ENCODE peak calls at places on chromosomes 12 and 14, in six cellular contexts. One of them, this sample, is unnamed.

GRCh38 chr12:69947922-69948321 is 122.9 kb downstream of the MYRFL start:
- DNase-seq in CD4-positive, CD25-positive, alpha-beta regulatory T cell: no peak
- DNase-seq in omental fat pad: no peak
- DNase-seq in activated naive CD4-positive, alpha-beta T cell treated with Interleukin-2 at 50 U/mL for 16 hours: no peak
- DNase-seq in chondrocyte: no peak
- DNase-seq in activated T-helper 2 cell treated with anti-CD3 and anti-CD28 coated beads, Interferon-gamma antibody, Interleukin-2, Interleukin-4, amounts not matched to agents 10 μg/mL and 5 μg/mL and 100 μg/mL, durations not matched to agents 14 hours and 24 hours and 36 hours: no peak
- DNase-seq in this sample: no peak

GRCh38 chr14:52663850-52664249 is 31.5 kb downstream of the ERO1A start:
- DNase-seq in CD4-positive, CD25-positive, alpha-beta regulatory T cell: no peak
- DNase-seq in omental fat pad: no peak
- DNase-seq in activated naive CD4-positive, alpha-beta T cell treated with Interleukin-2 at 50 U/mL for 16 hours: no peak
- DNase-seq in chondrocyte: no peak
- DNase-seq in activated T-helper 2 cell treated with anti-CD3 and anti-CD28 coated beads, Interferon-gamma antibody, Interleukin-2, Interleukin-4, amounts not matched to agents 10 μg/mL and 5 μg/mL and 100 μg/mL, durations not matched to agents 14 hours and 24 hours and 36 hours: no peak
- DNase-seq in this sample: no peak

GRCh38 chr12:117352260-117352659 is 9.2 kb downstream of the NOS1 start:
- DNase-seq in CD4-positive, CD25-positive, alpha-beta regulatory T cell: no peak
- DNase-seq in omental fat pad: no peak
- DNase-seq in activated naive CD4-positive, alpha-beta T cell treated with Interleukin-2 at 50 U/mL for 16 hours: no peak
- DNase-seq in chondrocyte: no peak
- DNase-seq in activated T-helper 2 cell treated with anti-CD3 and anti-CD28 coated beads, Interferon-gamma antibody, Interleukin-2, Interleukin-4, amounts not matched to agents 10 μg/mL and 5 μg/mL and 100 μg/mL, durations not matched to agents 14 hours and 24 hours and 36 hours: no peak
- DNase-seq in this sample: no peak

GRCh38 chr14:103748539-103748867 is 32.9 kb downstream of the ZFYVE21 start:
- DNase-seq in CD4-positive, CD25-positive, alpha-beta regulatory T cell: peak
- DNase-seq in omental fat pad: no peak
- DNase-seq in activated naive CD4-positive, alpha-beta T cell treated with Interleukin-2 at 50 U/mL for 16 hours: peak
- DNase-seq in chondrocyte: no peak
- DNase-seq in activated T-helper 2 cell treated with anti-CD3 and anti-CD28 coated beads, Interferon-gamma antibody, Interleukin-2, Interleukin-4, amounts not matched to agents 10 μg/mL and 5 μg/mL and 100 μg/mL, durations not matched to agents 14 hours and 24 hours and 36 hours: no peak
- DNase-seq in this sample: no peak

GRCh38 chr14:62130441-62130840 is 368.2 kb downstream of the SNAPC1 start:
- DNase-seq in CD4-positive, CD25-positive, alpha-beta regulatory T cell: no peak
- DNase-seq in omental fat pad: no peak
- DNase-seq in activated naive CD4-positive, alpha-beta T cell treated with Interleukin-2 at 50 U/mL for 16 hours: no peak
- DNase-seq in chondrocyte: no peak
- DNase-seq in activated T-helper 2 cell treated with anti-CD3 and anti-CD28 coated beads, Interferon-gamma antibody, Interleukin-2, Interleukin-4, amounts not matched to agents 10 μg/mL and 5 μg/mL and 100 μg/mL, durations not matched to agents 14 hours and 24 hours and 36 hours: no peak
- DNase-seq in this sample: no peak

GRCh38 chr12:109949089-109949488 is 47.1 kb downstream of the GIT2 start:
- DNase-seq in CD4-positive, CD25-positive, alpha-beta regulatory T cell: no peak
- DNase-seq in omental fat pad: no peak
- DNase-seq in activated naive CD4-positive, alpha-beta T cell treated with Interleukin-2 at 50 U/mL for 16 hours: no peak
- DNase-seq in chondrocyte: no peak
- DNase-seq in activated T-helper 2 cell treated with anti-CD3 and anti-CD28 coated beads, Interferon-gamma antibody, Interleukin-2, Interleukin-4, amounts not matched to agents 10 μg/mL and 5 μg/mL and 100 μg/mL, durations not matched to agents 14 hours and 24 hours and 36 hours: no peak
- DNase-seq in this sample: no peak

GRCh38 chr14:74333909-74334308 is 14.4 kb upstream of the VRTN start:
- DNase-seq in CD4-positive, CD25-positive, alpha-beta regulatory T cell: no peak
- DNase-seq in omental fat pad: no peak
- DNase-seq in activated naive CD4-positive, alpha-beta T cell treated with Interleukin-2 at 50 U/mL for 16 hours: no peak
- DNase-seq in chondrocyte: no peak
- DNase-seq in activated T-helper 2 cell treated with anti-CD3 and anti-CD28 coated beads, Interferon-gamma antibody, Interleukin-2, Interleukin-4, amounts not matched to agents 10 μg/mL and 5 μg/mL and 100 μg/mL, durations not matched to agents 14 hours and 24 hours and 36 hours: no peak
- DNase-seq in this sample: no peak

GRCh38 chr12:64696065-64696741 is 63.0 kb downstream of the GNS start:
- DNase-seq in CD4-positive, CD25-positive, alpha-beta regulatory T cell: no peak
- DNase-seq in omental fat pad: no peak
- DNase-seq in activated naive CD4-positive, alpha-beta T cell treated with Interleukin-2 at 50 U/mL for 16 hours: no peak
- DNase-seq in chondrocyte: no peak
- DNase-seq in activated T-helper 2 cell treated with anti-CD3 and anti-CD28 coated beads, Interferon-gamma antibody, Interleukin-2, Interleukin-4, amounts not matched to agents 10 μg/mL and 5 μg/mL and 100 μg/mL, durations not matched to agents 14 hours and 24 hours and 36 hours: no peak
- DNase-seq in this sample: no peak

GRCh38 chr12:104312202-104312601 is 8.7 kb downstream of the EID3 start:
- DNase-seq in CD4-positive, CD25-positive, alpha-beta regulatory T cell: no peak
- DNase-seq in omental fat pad: no peak
- DNase-seq in activated naive CD4-positive, alpha-beta T cell treated with Interleukin-2 at 50 U/mL for 16 hours: no peak
- DNase-seq in chondrocyte: no peak
- DNase-seq in activated T-helper 2 cell treated with anti-CD3 and anti-CD28 coated beads, Interferon-gamma antibody, Interleukin-2, Interleukin-4, amounts not matched to agents 10 μg/mL and 5 μg/mL and 100 μg/mL, durations not matched to agents 14 hours and 24 hours and 36 hours: no peak
- DNase-seq in this sample: no peak

GRCh38 chr14:76917759-76918175 is 91.6 kb downstream of the LRRC74A start:
- DNase-seq in CD4-positive, CD25-positive, alpha-beta regulatory T cell: no peak
- DNase-seq in omental fat pad: no peak
- DNase-seq in activated naive CD4-positive, alpha-beta T cell treated with Interleukin-2 at 50 U/mL for 16 hours: no peak
- DNase-seq in chondrocyte: no peak
- DNase-seq in activated T-helper 2 cell treated with anti-CD3 and anti-CD28 coated beads, Interferon-gamma antibody, Interleukin-2, Interleukin-4, amounts not matched to agents 10 μg/mL and 5 μg/mL and 100 μg/mL, durations not matched to agents 14 hours and 24 hours and 36 hours: no peak
- DNase-seq in this sample: no peak

GRCh38 chr14:23562822-23563472 is 4.6 kb downstream of the AP1G2 start:
- DNase-seq in CD4-positive, CD25-positive, alpha-beta regulatory T cell: peak
- DNase-seq in omental fat pad: peak
- DNase-seq in activated naive CD4-positive, alpha-beta T cell treated with Interleukin-2 at 50 U/mL for 16 hours: peak
- DNase-seq in chondrocyte: peak
- DNase-seq in activated T-helper 2 cell treated with anti-CD3 and anti-CD28 coated beads, Interferon-gamma antibody, Interleukin-2, Interleukin-4, amounts not matched to agents 10 μg/mL and 5 μg/mL and 100 μg/mL, durations not matched to agents 14 hours and 24 hours and 36 hours: peak
- DNase-seq in this sample: peak

GRCh38 chr12:52147367-52147972 is 44.3 kb downstream of the KRT80 start:
- DNase-seq in CD4-positive, CD25-positive, alpha-beta regulatory T cell: no peak
- DNase-seq in omental fat pad: peak
- DNase-seq in activated naive CD4-positive, alpha-beta T cell treated with Interleukin-2 at 50 U/mL for 16 hours: no peak
- DNase-seq in chondrocyte: peak
- DNase-seq in activated T-helper 2 cell treated with anti-CD3 and anti-CD28 coated beads, Interferon-gamma antibody, Interleukin-2, Interleukin-4, amounts not matched to agents 10 μg/mL and 5 μg/mL and 100 μg/mL, durations not matched to agents 14 hours and 24 hours and 36 hours: no peak
- DNase-seq in this sample: no peak

GRCh38 chr14:51610766-51611165 is 40.9 kb upstream of the FRMD6 start:
- DNase-seq in CD4-positive, CD25-positive, alpha-beta regulatory T cell: no peak
- DNase-seq in omental fat pad: no peak
- DNase-seq in activated naive CD4-positive, alpha-beta T cell treated with Interleukin-2 at 50 U/mL for 16 hours: no peak
- DNase-seq in chondrocyte: no peak
- DNase-seq in activated T-helper 2 cell treated with anti-CD3 and anti-CD28 coated beads, Interferon-gamma antibody, Interleukin-2, Interleukin-4, amounts not matched to agents 10 μg/mL and 5 μg/mL and 100 μg/mL, durations not matched to agents 14 hours and 24 hours and 36 hours: no peak
- DNase-seq in this sample: no peak

GRCh38 chr12:115667116-115667515 is 610.4 kb downstream of the MED13L start:
- DNase-seq in CD4-positive, CD25-positive, alpha-beta regulatory T cell: no peak
- DNase-seq in omental fat pad: no peak
- DNase-seq in activated naive CD4-positive, alpha-beta T cell treated with Interleukin-2 at 50 U/mL for 16 hours: no peak
- DNase-seq in chondrocyte: no peak
- DNase-seq in activated T-helper 2 cell treated with anti-CD3 and anti-CD28 coated beads, Interferon-gamma antibody, Interleukin-2, Interleukin-4, amounts not matched to agents 10 μg/mL and 5 μg/mL and 100 μg/mL, durations not matched to agents 14 hours and 24 hours and 36 hours: no peak
- DNase-seq in this sample: no peak

GRCh38 chr14:37034410-37035285 is 137.8 kb downstream of the SLC25A21 start:
- DNase-seq in CD4-positive, CD25-positive, alpha-beta regulatory T cell: no peak
- DNase-seq in omental fat pad: no peak
- DNase-seq in activated naive CD4-positive, alpha-beta T cell treated with Interleukin-2 at 50 U/mL for 16 hours: no peak
- DNase-seq in chondrocyte: no peak
- DNase-seq in activated T-helper 2 cell treated with anti-CD3 and anti-CD28 coated beads, Interferon-gamma antibody, Interleukin-2, Interleukin-4, amounts not matched to agents 10 μg/mL and 5 μg/mL and 100 μg/mL, durations not matched to agents 14 hours and 24 hours and 36 hours: no peak
- DNase-seq in this sample: no peak

GRCh38 chr14:23094666-23095195 is at the start of gene ACIN1:
- DNase-seq in CD4-positive, CD25-positive, alpha-beta regulatory T cell: peak
- DNase-seq in omental fat pad: peak
- DNase-seq in activated naive CD4-positive, alpha-beta T cell treated with Interleukin-2 at 50 U/mL for 16 hours: peak
- DNase-seq in chondrocyte: no peak
- DNase-seq in activated T-helper 2 cell treated with anti-CD3 and anti-CD28 coated beads, Interferon-gamma antibody, Interleukin-2, Interleukin-4, amounts not matched to agents 10 μg/mL and 5 μg/mL and 100 μg/mL, durations not matched to agents 14 hours and 24 hours and 36 hours: no peak
- DNase-seq in this sample: peak

GRCh38 chr14:57729208-57730187 is 136.4 kb downstream of the SLC35F4 start:
- DNase-seq in CD4-positive, CD25-positive, alpha-beta regulatory T cell: no peak
- DNase-seq in omental fat pad: no peak
- DNase-seq in activated naive CD4-positive, alpha-beta T cell treated with Interleukin-2 at 50 U/mL for 16 hours: no peak
- DNase-seq in chondrocyte: no peak
- DNase-seq in activated T-helper 2 cell treated with anti-CD3 and anti-CD28 coated beads, Interferon-gamma antibody, Interleukin-2, Interleukin-4, amounts not matched to agents 10 μg/mL and 5 μg/mL and 100 μg/mL, durations not matched to agents 14 hours and 24 hours and 36 hours: no peak
- DNase-seq in this sample: no peak

GRCh38 chr12:41778934-41779333 is 365.7 kb downstream of the GXYLT1 start:
- DNase-seq in CD4-positive, CD25-positive, alpha-beta regulatory T cell: no peak
- DNase-seq in omental fat pad: no peak
- DNase-seq in activated naive CD4-positive, alpha-beta T cell treated with Interleukin-2 at 50 U/mL for 16 hours: no peak
- DNase-seq in chondrocyte: no peak
- DNase-seq in activated T-helper 2 cell treated with anti-CD3 and anti-CD28 coated beads, Interferon-gamma antibody, Interleukin-2, Interleukin-4, amounts not matched to agents 10 μg/mL and 5 μg/mL and 100 μg/mL, durations not matched to agents 14 hours and 24 hours and 36 hours: no peak
- DNase-seq in this sample: no peak

GRCh38 chr12:124881123-124881522 is 17.5 kb upstream of the SCARB1 start:
- DNase-seq in CD4-positive, CD25-positive, alpha-beta regulatory T cell: peak
- DNase-seq in omental fat pad: no peak
- DNase-seq in activated naive CD4-positive, alpha-beta T cell treated with Interleukin-2 at 50 U/mL for 16 hours: no peak
- DNase-seq in chondrocyte: no peak
- DNase-seq in activated T-helper 2 cell treated with anti-CD3 and anti-CD28 coated beads, Interferon-gamma antibody, Interleukin-2, Interleukin-4, amounts not matched to agents 10 μg/mL and 5 μg/mL and 100 μg/mL, durations not matched to agents 14 hours and 24 hours and 36 hours: no peak
- DNase-seq in this sample: no peak

GRCh38 chr12:132422057-132423043 is 67.6 kb upstream of the FBRSL1 start:
- DNase-seq in CD4-positive, CD25-positive, alpha-beta regulatory T cell: no peak
- DNase-seq in omental fat pad: no peak
- DNase-seq in activated naive CD4-positive, alpha-beta T cell treated with Interleukin-2 at 50 U/mL for 16 hours: no peak
- DNase-seq in chondrocyte: no peak
- DNase-seq in activated T-helper 2 cell treated with anti-CD3 and anti-CD28 coated beads, Interferon-gamma antibody, Interleukin-2, Interleukin-4, amounts not matched to agents 10 μg/mL and 5 μg/mL and 100 μg/mL, durations not matched to agents 14 hours and 24 hours and 36 hours: no peak
- DNase-seq in this sample: no peak

GRCh38 chr12:26719852-26720251 is 113.1 kb downstream of the ITPR2 start:
- DNase-seq in CD4-positive, CD25-positive, alpha-beta regulatory T cell: no peak
- DNase-seq in omental fat pad: no peak
- DNase-seq in activated naive CD4-positive, alpha-beta T cell treated with Interleukin-2 at 50 U/mL for 16 hours: no peak
- DNase-seq in chondrocyte: no peak
- DNase-seq in activated T-helper 2 cell treated with anti-CD3 and anti-CD28 coated beads, Interferon-gamma antibody, Interleukin-2, Interleukin-4, amounts not matched to agents 10 μg/mL and 5 μg/mL and 100 μg/mL, durations not matched to agents 14 hours and 24 hours and 36 hours: no peak
- DNase-seq in this sample: no peak

GRCh38 chr12:117829108-117829507 is 139.7 kb downstream of the KSR2 start:
- DNase-seq in CD4-positive, CD25-positive, alpha-beta regulatory T cell: no peak
- DNase-seq in omental fat pad: no peak
- DNase-seq in activated naive CD4-positive, alpha-beta T cell treated with Interleukin-2 at 50 U/mL for 16 hours: no peak
- DNase-seq in chondrocyte: no peak
- DNase-seq in activated T-helper 2 cell treated with anti-CD3 and anti-CD28 coated beads, Interferon-gamma antibody, Interleukin-2, Interleukin-4, amounts not matched to agents 10 μg/mL and 5 μg/mL and 100 μg/mL, durations not matched to agents 14 hours and 24 hours and 36 hours: no peak
- DNase-seq in this sample: no peak

GRCh38 chr14:75562048-75562447 is 16.4 kb upstream of the FLVCR2 start:
- DNase-seq in CD4-positive, CD25-positive, alpha-beta regulatory T cell: peak
- DNase-seq in omental fat pad: no peak
- DNase-seq in activated naive CD4-positive, alpha-beta T cell treated with Interleukin-2 at 50 U/mL for 16 hours: peak
- DNase-seq in chondrocyte: no peak
- DNase-seq in activated T-helper 2 cell treated with anti-CD3 and anti-CD28 coated beads, Interferon-gamma antibody, Interleukin-2, Interleukin-4, amounts not matched to agents 10 μg/mL and 5 μg/mL and 100 μg/mL, durations not matched to agents 14 hours and 24 hours and 36 hours: no peak
- DNase-seq in this sample: no peak

GRCh38 chr14:61033851-61034250 is 52.8 kb downstream of the SLC38A6 start:
- DNase-seq in CD4-positive, CD25-positive, alpha-beta regulatory T cell: no peak
- DNase-seq in omental fat pad: no peak
- DNase-seq in activated naive CD4-positive, alpha-beta T cell treated with Interleukin-2 at 50 U/mL for 16 hours: no peak
- DNase-seq in chondrocyte: no peak
- DNase-seq in activated T-helper 2 cell treated with anti-CD3 and anti-CD28 coated beads, Interferon-gamma antibody, Interleukin-2, Interleukin-4, amounts not matched to agents 10 μg/mL and 5 μg/mL and 100 μg/mL, durations not matched to agents 14 hours and 24 hours and 36 hours: no peak
- DNase-seq in this sample: no peak

GRCh38 chr14:104682107-104682593 is 7.3 kb upstream of the INF2 start:
- DNase-seq in CD4-positive, CD25-positive, alpha-beta regulatory T cell: no peak
- DNase-seq in omental fat pad: no peak
- DNase-seq in activated naive CD4-positive, alpha-beta T cell treated with Interleukin-2 at 50 U/mL for 16 hours: no peak
- DNase-seq in chondrocyte: no peak
- DNase-seq in activated T-helper 2 cell treated with anti-CD3 and anti-CD28 coated beads, Interferon-gamma antibody, Interleukin-2, Interleukin-4, amounts not matched to agents 10 μg/mL and 5 μg/mL and 100 μg/mL, durations not matched to agents 14 hours and 24 hours and 36 hours: no peak
- DNase-seq in this sample: no peak

GRCh38 chr14:70753518-70753953 is 55.8 kb downstream of the MAP3K9 start:
- DNase-seq in CD4-positive, CD25-positive, alpha-beta regulatory T cell: no peak
- DNase-seq in omental fat pad: no peak
- DNase-seq in activated naive CD4-positive, alpha-beta T cell treated with Interleukin-2 at 50 U/mL for 16 hours: no peak
- DNase-seq in chondrocyte: no peak
- DNase-seq in activated T-helper 2 cell treated with anti-CD3 and anti-CD28 coated beads, Interferon-gamma antibody, Interleukin-2, Interleukin-4, amounts not matched to agents 10 μg/mL and 5 μg/mL and 100 μg/mL, durations not matched to agents 14 hours and 24 hours and 36 hours: no peak
- DNase-seq in this sample: no peak

GRCh38 chr12:90407841-90408240 is 547.1 kb downstream of the CCER1 start:
- DNase-seq in CD4-positive, CD25-positive, alpha-beta regulatory T cell: no peak
- DNase-seq in omental fat pad: no peak
- DNase-seq in activated naive CD4-positive, alpha-beta T cell treated with Interleukin-2 at 50 U/mL for 16 hours: no peak
- DNase-seq in chondrocyte: no peak
- DNase-seq in activated T-helper 2 cell treated with anti-CD3 and anti-CD28 coated beads, Interferon-gamma antibody, Interleukin-2, Interleukin-4, amounts not matched to agents 10 μg/mL and 5 μg/mL and 100 μg/mL, durations not matched to agents 14 hours and 24 hours and 36 hours: no peak
- DNase-seq in this sample: no peak

GRCh38 chr14:59333668-59334067 is 131.5 kb downstream of the GPR135 start:
- DNase-seq in CD4-positive, CD25-positive, alpha-beta regulatory T cell: no peak
- DNase-seq in omental fat pad: no peak
- DNase-seq in activated naive CD4-positive, alpha-beta T cell treated with Interleukin-2 at 50 U/mL for 16 hours: no peak
- DNase-seq in chondrocyte: no peak
- DNase-seq in activated T-helper 2 cell treated with anti-CD3 and anti-CD28 coated beads, Interferon-gamma antibody, Interleukin-2, Interleukin-4, amounts not matched to agents 10 μg/mL and 5 μg/mL and 100 μg/mL, durations not matched to agents 14 hours and 24 hours and 36 hours: no peak
- DNase-seq in this sample: no peak

GRCh38 chr14:68794856-68795601 is 2.2 kb upstream of the ZFP36L1 start:
- DNase-seq in CD4-positive, CD25-positive, alpha-beta regulatory T cell: peak
- DNase-seq in omental fat pad: no peak
- DNase-seq in activated naive CD4-positive, alpha-beta T cell treated with Interleukin-2 at 50 U/mL for 16 hours: peak
- DNase-seq in chondrocyte: no peak
- DNase-seq in activated T-helper 2 cell treated with anti-CD3 and anti-CD28 coated beads, Interferon-gamma antibody, Interleukin-2, Interleukin-4, amounts not matched to agents 10 μg/mL and 5 μg/mL and 100 μg/mL, durations not matched to agents 14 hours and 24 hours and 36 hours: no peak
- DNase-seq in this sample: no peak

GRCh38 chr12:26030371-26030770 is 71.9 kb downstream of the RASSF8 start:
- DNase-seq in CD4-positive, CD25-positive, alpha-beta regulatory T cell: no peak
- DNase-seq in omental fat pad: no peak
- DNase-seq in activated naive CD4-positive, alpha-beta T cell treated with Interleukin-2 at 50 U/mL for 16 hours: no peak
- DNase-seq in chondrocyte: no peak
- DNase-seq in activated T-helper 2 cell treated with anti-CD3 and anti-CD28 coated beads, Interferon-gamma antibody, Interleukin-2, Interleukin-4, amounts not matched to agents 10 μg/mL and 5 μg/mL and 100 μg/mL, durations not matched to agents 14 hours and 24 hours and 36 hours: no peak
- DNase-seq in this sample: no peak

GRCh38 chr12:115609356-115609755 is 668.1 kb downstream of the MED13L start:
- DNase-seq in CD4-positive, CD25-positive, alpha-beta regulatory T cell: no peak
- DNase-seq in omental fat pad: no peak
- DNase-seq in activated naive CD4-positive, alpha-beta T cell treated with Interleukin-2 at 50 U/mL for 16 hours: no peak
- DNase-seq in chondrocyte: no peak
- DNase-seq in activated T-helper 2 cell treated with anti-CD3 and anti-CD28 coated beads, Interferon-gamma antibody, Interleukin-2, Interleukin-4, amounts not matched to agents 10 μg/mL and 5 μg/mL and 100 μg/mL, durations not matched to agents 14 hours and 24 hours and 36 hours: no peak
- DNase-seq in this sample: no peak

GRCh38 chr12:103858953-103859601 is 18.0 kb upstream of the NT5DC3 start:
- DNase-seq in CD4-positive, CD25-positive, alpha-beta regulatory T cell: no peak
- DNase-seq in omental fat pad: peak
- DNase-seq in activated naive CD4-positive, alpha-beta T cell treated with Interleukin-2 at 50 U/mL for 16 hours: no peak
- DNase-seq in chondrocyte: no peak
- DNase-seq in activated T-helper 2 cell treated with anti-CD3 and anti-CD28 coated beads, Interferon-gamma antibody, Interleukin-2, Interleukin-4, amounts not matched to agents 10 μg/mL and 5 μg/mL and 100 μg/mL, durations not matched to agents 14 hours and 24 hours and 36 hours: no peak
- DNase-seq in this sample: no peak

GRCh38 chr14:29757711-29758233 is 169.9 kb downstream of the PRKD1 start:
- DNase-seq in CD4-positive, CD25-positive, alpha-beta regulatory T cell: no peak
- DNase-seq in omental fat pad: no peak
- DNase-seq in activated naive CD4-positive, alpha-beta T cell treated with Interleukin-2 at 50 U/mL for 16 hours: no peak
- DNase-seq in chondrocyte: no peak
- DNase-seq in activated T-helper 2 cell treated with anti-CD3 and anti-CD28 coated beads, Interferon-gamma antibody, Interleukin-2, Interleukin-4, amounts not matched to agents 10 μg/mL and 5 μg/mL and 100 μg/mL, durations not matched to agents 14 hours and 24 hours and 36 hours: no peak
- DNase-seq in this sample: no peak

GRCh38 chr12:114407566-114408411 is 1.8 kb upstream of the TBX5 start:
- DNase-seq in CD4-positive, CD25-positive, alpha-beta regulatory T cell: no peak
- DNase-seq in omental fat pad: no peak
- DNase-seq in activated naive CD4-positive, alpha-beta T cell treated with Interleukin-2 at 50 U/mL for 16 hours: no peak
- DNase-seq in chondrocyte: no peak
- DNase-seq in activated T-helper 2 cell treated with anti-CD3 and anti-CD28 coated beads, Interferon-gamma antibody, Interleukin-2, Interleukin-4, amounts not matched to agents 10 μg/mL and 5 μg/mL and 100 μg/mL, durations not matched to agents 14 hours and 24 hours and 36 hours: no peak
- DNase-seq in this sample: peak

GRCh38 chr12:106192659-106193403 is 54.1 kb upstream of the NUAK1 start:
- DNase-seq in CD4-positive, CD25-positive, alpha-beta regulatory T cell: no peak
- DNase-seq in omental fat pad: no peak
- DNase-seq in activated naive CD4-positive, alpha-beta T cell treated with Interleukin-2 at 50 U/mL for 16 hours: no peak
- DNase-seq in chondrocyte: no peak
- DNase-seq in activated T-helper 2 cell treated with anti-CD3 and anti-CD28 coated beads, Interferon-gamma antibody, Interleukin-2, Interleukin-4, amounts not matched to agents 10 μg/mL and 5 μg/mL and 100 μg/mL, durations not matched to agents 14 hours and 24 hours and 36 hours: no peak
- DNase-seq in this sample: no peak

GRCh38 chr14:78638926-78639325 is 468.8 kb downstream of the NRXN3 start:
- DNase-seq in CD4-positive, CD25-positive, alpha-beta regulatory T cell: no peak
- DNase-seq in omental fat pad: no peak
- DNase-seq in activated naive CD4-positive, alpha-beta T cell treated with Interleukin-2 at 50 U/mL for 16 hours: no peak
- DNase-seq in chondrocyte: no peak
- DNase-seq in activated T-helper 2 cell treated with anti-CD3 and anti-CD28 coated beads, Interferon-gamma antibody, Interleukin-2, Interleukin-4, amounts not matched to agents 10 μg/mL and 5 μg/mL and 100 μg/mL, durations not matched to agents 14 hours and 24 hours and 36 hours: no peak
- DNase-seq in this sample: no peak

GRCh38 chr14:35897616-35898111 is 71.5 kb downstream of the BRMS1L start:
- DNase-seq in CD4-positive, CD25-positive, alpha-beta regulatory T cell: no peak
- DNase-seq in omental fat pad: no peak
- DNase-seq in activated naive CD4-positive, alpha-beta T cell treated with Interleukin-2 at 50 U/mL for 16 hours: no peak
- DNase-seq in chondrocyte: no peak
- DNase-seq in activated T-helper 2 cell treated with anti-CD3 and anti-CD28 coated beads, Interferon-gamma antibody, Interleukin-2, Interleukin-4, amounts not matched to agents 10 μg/mL and 5 μg/mL and 100 μg/mL, durations not matched to agents 14 hours and 24 hours and 36 hours: no peak
- DNase-seq in this sample: no peak